ENCODE peak calls at places on chromosomes 6 and 20, in four cellular contexts. One of them, this sample, is unnamed.

GRCh38 chr6:38806271-38806670 is 91.2 kb downstream of the DNAH8 start:
- DNase-seq in activated T-helper 1 cell treated with Interleukin-2 at 50 U/mL for 16 hours: no peak
- DNase-seq in fibroblast of the conjunctiva: no peak
- DNase-seq in NT2/D1: no peak
- DNase-seq in this sample: no peak

GRCh38 chr6:62775427-62776022 is 435.7 kb upstream of the FKBP1C start:
- DNase-seq in activated T-helper 1 cell treated with Interleukin-2 at 50 U/mL for 16 hours: no peak
- DNase-seq in fibroblast of the conjunctiva: no peak
- DNase-seq in NT2/D1: peak
- DNase-seq in this sample: no peak

GRCh38 chr6:149600508-149600907 is 34.3 kb downstream of the GINM1 start:
- DNase-seq in activated T-helper 1 cell treated with Interleukin-2 at 50 U/mL for 16 hours: no peak
- DNase-seq in fibroblast of the conjunctiva: no peak
- DNase-seq in NT2/D1: no peak
- DNase-seq in this sample: no peak

GRCh38 chr20:19743650-19744015 is 14.4 kb upstream of the RIN2 start:
- DNase-seq in activated T-helper 1 cell treated with Interleukin-2 at 50 U/mL for 16 hours: no peak
- DNase-seq in fibroblast of the conjunctiva: no peak
- DNase-seq in NT2/D1: no peak
- DNase-seq in this sample: no peak

GRCh38 chr6:100479180-100480035 is 14.7 kb upstream of the SIM1 start:
- DNase-seq in activated T-helper 1 cell treated with Interleukin-2 at 50 U/mL for 16 hours: no peak
- DNase-seq in fibroblast of the conjunctiva: peak
- DNase-seq in NT2/D1: no peak
- DNase-seq in this sample: peak

GRCh38 chr6:13339863-13340635 is 11.7 kb upstream of the TBC1D7 start:
- DNase-seq in activated T-helper 1 cell treated with Interleukin-2 at 50 U/mL for 16 hours: no peak
- DNase-seq in fibroblast of the conjunctiva: no peak
- DNase-seq in NT2/D1: no peak
- DNase-seq in this sample: no peak

GRCh38 chr6:33075568-33076405 is at the start of gene HLA-DPB1:
- DNase-seq in activated T-helper 1 cell treated with Interleukin-2 at 50 U/mL for 16 hours: no peak
- DNase-seq in fibroblast of the conjunctiva: peak
- DNase-seq in NT2/D1: no peak
- DNase-seq in this sample: peak

GRCh38 chr20:43669332-43669731 is 2.4 kb downstream of the MYBL2 start:
- DNase-seq in activated T-helper 1 cell treated with Interleukin-2 at 50 U/mL for 16 hours: no peak
- DNase-seq in fibroblast of the conjunctiva: no peak
- DNase-seq in NT2/D1: no peak
- DNase-seq in this sample: peak

GRCh38 chr6:165653196-165653595 is 9.8 kb downstream of the PDE10A start:
- DNase-seq in activated T-helper 1 cell treated with Interleukin-2 at 50 U/mL for 16 hours: no peak
- DNase-seq in fibroblast of the conjunctiva: no peak
- DNase-seq in NT2/D1: no peak
- DNase-seq in this sample: no peak

GRCh38 chr6:52657870-52658269 is 13.0 kb upstream of the TMEM14A start:
- DNase-seq in activated T-helper 1 cell treated with Interleukin-2 at 50 U/mL for 16 hours: no peak
- DNase-seq in fibroblast of the conjunctiva: no peak
- DNase-seq in NT2/D1: no peak
- DNase-seq in this sample: no peak

GRCh38 chr6:149031545-149032317 is 284.9 kb downstream of the UST start:
- DNase-seq in activated T-helper 1 cell treated with Interleukin-2 at 50 U/mL for 16 hours: peak
- DNase-seq in fibroblast of the conjunctiva: peak
- DNase-seq in NT2/D1: no peak
- DNase-seq in this sample: peak

GRCh38 chr6:82362868-82363267 is 749 bp upstream of the TPBG start:
- DNase-seq in activated T-helper 1 cell treated with Interleukin-2 at 50 U/mL for 16 hours: no peak
- DNase-seq in fibroblast of the conjunctiva: peak
- DNase-seq in NT2/D1: no peak
- DNase-seq in this sample: peak

GRCh38 chr20:58102252-58102651 is 126.2 kb downstream of the ANKRD60 start:
- DNase-seq in activated T-helper 1 cell treated with Interleukin-2 at 50 U/mL for 16 hours: no peak
- DNase-seq in fibroblast of the conjunctiva: peak
- DNase-seq in NT2/D1: no peak
- DNase-seq in this sample: peak

GRCh38 chr20:22582960-22583772 is 1.2 kb downstream of the FOXA2 start:
- DNase-seq in activated T-helper 1 cell treated with Interleukin-2 at 50 U/mL for 16 hours: no peak
- DNase-seq in fibroblast of the conjunctiva: no peak
- DNase-seq in NT2/D1: no peak
- DNase-seq in this sample: no peak

GRCh38 chr6:38262041-38262440 is 377.7 kb downstream of the BTBD9 start:
- DNase-seq in activated T-helper 1 cell treated with Interleukin-2 at 50 U/mL for 16 hours: no peak
- DNase-seq in fibroblast of the conjunctiva: peak
- DNase-seq in NT2/D1: peak
- DNase-seq in this sample: peak

GRCh38 chr6:131995924-131996323 is 44.8 kb upstream of the CCN2 start:
- DNase-seq in activated T-helper 1 cell treated with Interleukin-2 at 50 U/mL for 16 hours: no peak
- DNase-seq in fibroblast of the conjunctiva: peak
- DNase-seq in NT2/D1: no peak
- DNase-seq in this sample: peak